ENCODE peak calls at places on chromosomes 2 and 18, in five cellular contexts. One of them, this sample, is unnamed.

GRCh38 chr2:100234141-100234540 is 88.2 kb downstream of the LONRF2 start:
- DNase-seq in heart right ventricle: no peak
- DNase-seq in fibroblast of pulmonary artery: peak
- DNase-seq in PC-9: no peak
- DNase-seq in adrenal gland: no peak
- DNase-seq in this sample: no peak

GRCh38 chr2:37983719-37984118 is 58.6 kb downstream of the RMDN2 start:
- DNase-seq in fibroblast of pulmonary artery: no peak
- DNase-seq in heart right ventricle: no peak
- DNase-seq in adrenal gland: no peak
- DNase-seq in PC-9: no peak
- DNase-seq in this sample: no peak

GRCh38 chr2:145623136-145623535 is 1103.2 kb upstream of the ZEB2 start:
- DNase-seq in PC-9: peak
- DNase-seq in fibroblast of pulmonary artery: peak
- DNase-seq in adrenal gland: no peak
- DNase-seq in heart right ventricle: no peak
- DNase-seq in this sample: no peak

GRCh38 chr2:236646871-236647270 is 77.2 kb downstream of the ACKR3 start:
- DNase-seq in PC-9: no peak
- DNase-seq in fibroblast of pulmonary artery: no peak
- DNase-seq in heart right ventricle: no peak
- DNase-seq in adrenal gland: no peak
- DNase-seq in this sample: no peak

GRCh38 chr18:9643549-9643948 is 29.2 kb upstream of the PPP4R1 start:
- DNase-seq in fibroblast of pulmonary artery: peak
- DNase-seq in adrenal gland: no peak
- DNase-seq in PC-9: peak
- DNase-seq in heart right ventricle: no peak
- DNase-seq in this sample: peak

GRCh38 chr2:150647943-150648342 is 160.5 kb upstream of the RND3 start:
- DNase-seq in heart right ventricle: no peak
- DNase-seq in adrenal gland: no peak
- DNase-seq in fibroblast of pulmonary artery: no peak
- DNase-seq in PC-9: no peak
- DNase-seq in this sample: no peak

GRCh38 chr2:88669371-88670214 is 21.9 kb upstream of the RPIA start:
- DNase-seq in fibroblast of pulmonary artery: peak
- DNase-seq in PC-9: peak
- DNase-seq in adrenal gland: peak
- DNase-seq in heart right ventricle: no peak
- DNase-seq in this sample: no peak

GRCh38 chr2:118667366-118667765 is 180.1 kb downstream of the EN1 start:
- DNase-seq in fibroblast of pulmonary artery: no peak
- DNase-seq in heart right ventricle: no peak
- DNase-seq in adrenal gland: no peak
- DNase-seq in PC-9: no peak
- DNase-seq in this sample: no peak

GRCh38 chr2:97673187-97673914 is 3.8 kb downstream of the C2orf92 start:
- DNase-seq in fibroblast of pulmonary artery: no peak
- DNase-seq in PC-9: no peak
- DNase-seq in adrenal gland: no peak
- DNase-seq in heart right ventricle: no peak
- DNase-seq in this sample: no peak

GRCh38 chr18:76491436-76491800 is 3.6 kb downstream of the ZNF516 start:
- DNase-seq in heart right ventricle: peak
- DNase-seq in PC-9: peak
- DNase-seq in fibroblast of pulmonary artery: peak
- DNase-seq in adrenal gland: peak
- DNase-seq in this sample: no peak

GRCh38 chr2:218890369-218890768 is 9.7 kb downstream of the WNT10A start:
- DNase-seq in fibroblast of pulmonary artery: no peak
- DNase-seq in PC-9: no peak
- DNase-seq in adrenal gland: no peak
- DNase-seq in heart right ventricle: no peak
- DNase-seq in this sample: no peak

GRCh38 chr2:218893349-218894167 is 12.9 kb downstream of the WNT10A start:
- DNase-seq in PC-9: no peak
- DNase-seq in fibroblast of pulmonary artery: no peak
- DNase-seq in adrenal gland: no peak
- DNase-seq in heart right ventricle: no peak
- DNase-seq in this sample: no peak

GRCh38 chr2:218891275-218892135 is 10.9 kb downstream of the WNT10A start:
- DNase-seq in PC-9: no peak
- DNase-seq in fibroblast of pulmonary artery: no peak
- DNase-seq in heart right ventricle: no peak
- DNase-seq in adrenal gland: no peak
- DNase-seq in this sample: no peak

GRCh38 chr2:218894168-218895157 is 13.8 kb downstream of the WNT10A start:
- DNase-seq in fibroblast of pulmonary artery: no peak
- DNase-seq in heart right ventricle: no peak
- DNase-seq in PC-9: peak
- DNase-seq in adrenal gland: no peak
- DNase-seq in this sample: no peak

DNA sequence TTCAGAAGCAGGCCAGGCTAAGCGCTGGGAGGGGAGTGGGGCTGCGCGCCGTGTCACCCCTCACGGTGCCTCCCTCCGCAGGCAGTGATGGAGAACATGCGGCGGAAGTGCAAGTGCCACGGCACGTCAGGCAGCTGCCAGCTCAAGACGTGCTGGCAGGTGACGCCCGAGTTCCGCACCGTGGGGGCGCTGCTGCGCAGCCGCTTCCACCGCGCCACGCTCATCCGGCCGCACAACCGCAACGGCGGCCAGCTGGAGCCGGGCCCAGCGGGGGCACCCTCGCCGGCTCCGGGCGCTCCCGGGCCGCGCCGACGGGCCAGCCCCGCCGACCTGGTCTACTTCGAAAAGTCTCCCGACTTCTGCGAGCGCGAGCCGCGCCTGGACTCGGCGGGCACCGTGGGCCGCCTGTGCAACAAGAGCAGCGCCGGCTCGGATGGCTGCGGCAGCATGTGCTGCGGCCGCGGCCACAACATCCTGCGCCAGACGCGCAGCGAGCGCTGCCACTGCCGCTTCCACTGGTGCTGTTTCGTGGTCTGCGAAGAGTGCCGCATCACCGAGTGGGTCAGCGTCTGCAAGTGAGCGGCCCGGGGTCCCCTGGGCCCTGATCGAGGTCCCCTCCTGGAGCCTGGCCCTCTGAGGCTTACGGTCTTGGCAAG is 12.2 kb downstream of the WNT10A start:
- DNase-seq in PC-9: no peak
- DNase-seq in heart right ventricle: peak
- DNase-seq in adrenal gland: peak
- DNase-seq in fibroblast of pulmonary artery: peak
- DNase-seq in this sample: peak
- H3K4me3 ChIP-seq in PC-9: peak
- H3K4me3 ChIP-seq in heart right ventricle: peak
- H3K4me3 ChIP-seq in adrenal gland: peak
- H3K4me3 ChIP-seq in fibroblast of pulmonary artery: no peak
- H3K4me3 ChIP-seq in this sample: peak

GRCh38 chr2:47236503-47237215 is 81.6 kb upstream of the STPG4 start:
- DNase-seq in fibroblast of pulmonary artery: no peak
- DNase-seq in heart right ventricle: no peak
- DNase-seq in adrenal gland: no peak
- DNase-seq in PC-9: no peak
- DNase-seq in this sample: no peak

GRCh38 chr2:47241715-47242114 is 86.6 kb upstream of the STPG4 start:
- DNase-seq in adrenal gland: no peak
- DNase-seq in heart right ventricle: no peak
- DNase-seq in PC-9: no peak
- DNase-seq in fibroblast of pulmonary artery: no peak
- DNase-seq in this sample: no peak

GRCh38 chr2:47239119-47239969 is 84.2 kb upstream of the STPG4 start:
- DNase-seq in fibroblast of pulmonary artery: no peak
- DNase-seq in adrenal gland: no peak
- DNase-seq in PC-9: no peak
- DNase-seq in heart right ventricle: no peak
- DNase-seq in this sample: no peak

GRCh38 chr2:47235127-47235526 is 80.0 kb upstream of the STPG4 start:
- DNase-seq in PC-9: no peak
- DNase-seq in heart right ventricle: no peak
- DNase-seq in fibroblast of pulmonary artery: no peak
- DNase-seq in adrenal gland: no peak
- DNase-seq in this sample: no peak

DNA sequence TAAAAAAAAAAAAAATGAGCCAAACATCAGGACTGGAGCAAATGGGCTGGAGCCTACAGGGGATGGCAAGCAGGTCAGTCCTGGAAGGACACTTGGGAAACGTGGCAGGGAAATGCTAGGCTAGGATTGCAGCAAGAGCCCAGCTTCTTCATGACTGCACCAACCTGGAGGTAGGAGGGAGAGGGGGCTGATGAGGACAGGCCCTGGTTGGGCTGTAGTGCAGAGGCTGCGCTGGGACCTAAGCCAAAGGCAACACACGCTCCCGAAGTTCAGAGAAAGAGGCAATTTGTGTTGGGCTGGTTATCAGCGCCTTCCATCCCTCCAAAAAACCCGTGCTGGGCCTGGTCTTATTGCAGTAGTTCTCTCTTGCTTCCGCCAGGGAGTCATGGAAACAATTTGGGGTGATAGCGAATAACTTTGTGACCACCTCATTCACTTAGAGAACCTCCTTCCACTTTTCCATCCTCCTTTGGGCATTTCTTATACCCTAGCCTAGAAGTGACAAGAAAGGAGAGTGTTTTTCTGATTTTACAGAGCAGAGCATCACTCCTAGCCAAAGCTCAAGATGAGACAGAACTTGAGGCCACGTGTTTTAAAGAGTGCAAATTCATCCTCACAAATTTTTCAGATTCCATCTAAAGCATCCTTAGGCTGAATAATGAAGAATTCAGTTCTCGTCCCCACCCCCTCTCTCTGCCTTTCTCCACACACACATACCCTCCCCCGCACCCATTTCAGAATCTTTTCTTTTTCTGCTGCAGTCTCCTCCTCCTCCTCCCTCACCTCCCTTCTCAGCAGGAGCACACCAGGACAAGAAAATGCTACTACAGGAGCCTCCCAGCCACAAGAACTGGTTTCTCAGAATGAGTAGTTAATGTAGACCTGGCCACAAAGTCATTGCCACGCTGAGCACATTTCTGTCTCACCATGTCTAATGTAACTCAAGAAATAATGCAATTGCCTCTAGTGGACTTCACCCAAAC is 82.6 kb upstream of the STPG4 start:
- DNase-seq in heart right ventricle: peak
- DNase-seq in adrenal gland: peak
- DNase-seq in PC-9: peak
- DNase-seq in fibroblast of pulmonary artery: peak
- DNase-seq in this sample: no peak
- TF ChIP-seq CTCF in heart right ventricle: no peak
- TF ChIP-seq CTCF in adrenal gland: no peak
- TF ChIP-seq CTCF in PC-9: no peak
- TF ChIP-seq CTCF in fibroblast of pulmonary artery: peak
- TF ChIP-seq CTCF in this sample: no peak

GRCh38 chr2:224976629-224977525 is 65.4 kb downstream of the DOCK10 start:
- DNase-seq in heart right ventricle: no peak
- DNase-seq in PC-9: no peak
- DNase-seq in adrenal gland: no peak
- DNase-seq in fibroblast of pulmonary artery: no peak
- DNase-seq in this sample: no peak
- H3K4me3 ChIP-seq in heart right ventricle: no peak
- H3K4me3 ChIP-seq in PC-9: no peak
- H3K4me3 ChIP-seq in adrenal gland: no peak
- H3K4me3 ChIP-seq in fibroblast of pulmonary artery: no peak
- H3K4me3 ChIP-seq in this sample: no peak

GRCh38 chr18:35777042-35777441 is 195.4 kb upstream of the RMP24 start:
- DNase-seq in fibroblast of pulmonary artery: no peak
- DNase-seq in PC-9: no peak
- DNase-seq in heart right ventricle: no peak
- DNase-seq in adrenal gland: no peak
- DNase-seq in this sample: no peak
- TF ChIP-seq CTCF in fibroblast of pulmonary artery: no peak
- TF ChIP-seq CTCF in PC-9: peak
- TF ChIP-seq CTCF in heart right ventricle: no peak
- TF ChIP-seq CTCF in adrenal gland: no peak
- TF ChIP-seq CTCF in this sample: peak

GRCh38 chr18:1998121-1998520 is 573.2 kb downstream of the METTL4 start:
- DNase-seq in PC-9: no peak
- DNase-seq in fibroblast of pulmonary artery: no peak
- DNase-seq in heart right ventricle: no peak
- DNase-seq in adrenal gland: no peak
- DNase-seq in this sample: no peak

GRCh38 chr18:1999387-1999786 is 571.9 kb downstream of the METTL4 start:
- DNase-seq in adrenal gland: no peak
- DNase-seq in heart right ventricle: no peak
- DNase-seq in fibroblast of pulmonary artery: no peak
- DNase-seq in PC-9: no peak
- DNase-seq in this sample: no peak

DNA sequence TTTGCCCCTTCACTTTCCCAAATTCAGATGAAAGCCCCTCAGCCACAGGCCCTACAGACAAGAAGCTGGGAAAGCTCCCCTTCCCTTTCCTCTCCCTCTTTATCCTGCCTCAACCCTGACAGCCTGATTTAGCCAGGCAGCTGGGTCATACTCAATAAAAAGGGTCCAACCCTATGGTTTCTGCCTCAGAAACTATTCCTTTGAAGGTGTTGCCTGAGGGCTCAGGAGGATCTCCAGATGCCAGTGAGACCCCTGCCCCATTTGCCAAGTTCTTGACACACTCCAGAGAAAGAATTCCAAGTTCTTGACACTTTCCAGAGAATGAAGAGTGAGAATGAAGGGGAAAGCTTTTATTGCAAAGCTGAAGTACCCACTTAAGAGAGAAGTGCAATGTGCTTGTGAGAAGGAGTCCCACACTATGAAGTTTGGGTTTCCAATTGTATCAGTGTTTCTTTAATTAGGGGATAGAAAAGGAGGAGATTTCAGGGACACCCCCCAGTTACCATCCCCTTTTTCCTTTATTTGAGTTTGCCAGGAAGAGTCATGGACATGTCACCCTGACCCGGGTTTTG is 576.2 kb downstream of the METTL4 start:
- DNase-seq in heart right ventricle: no peak
- DNase-seq in adrenal gland: no peak
- DNase-seq in PC-9: no peak
- DNase-seq in fibroblast of pulmonary artery: no peak
- DNase-seq in this sample: no peak
- H3K4me3 ChIP-seq in heart right ventricle: no peak
- H3K4me3 ChIP-seq in adrenal gland: no peak
- H3K4me3 ChIP-seq in PC-9: no peak
- H3K4me3 ChIP-seq in fibroblast of pulmonary artery: no peak
- H3K4me3 ChIP-seq in this sample: no peak

GRCh38 chr18:35131387-35132283 is 90.4 kb downstream of the MAPRE2 start:
- DNase-seq in adrenal gland: no peak
- DNase-seq in PC-9: no peak
- DNase-seq in heart right ventricle: no peak
- DNase-seq in fibroblast of pulmonary artery: no peak
- DNase-seq in this sample: no peak

GRCh38 chr18:35123811-35124210 is 82.6 kb downstream of the MAPRE2 start:
- DNase-seq in adrenal gland: no peak
- DNase-seq in PC-9: no peak
- DNase-seq in heart right ventricle: no peak
- DNase-seq in fibroblast of pulmonary artery: no peak
- DNase-seq in this sample: no peak

GRCh38 chr18:35128675-35129074 is 87.5 kb downstream of the MAPRE2 start:
- DNase-seq in adrenal gland: no peak
- DNase-seq in PC-9: no peak
- DNase-seq in heart right ventricle: no peak
- DNase-seq in fibroblast of pulmonary artery: no peak
- DNase-seq in this sample: no peak

GRCh38 chr18:35130236-35130635 is 89.0 kb downstream of the MAPRE2 start:
- DNase-seq in heart right ventricle: no peak
- DNase-seq in PC-9: no peak
- DNase-seq in fibroblast of pulmonary artery: no peak
- DNase-seq in adrenal gland: no peak
- DNase-seq in this sample: no peak

GRCh38 chr18:35127201-35127600 is 86.0 kb downstream of the MAPRE2 start:
- DNase-seq in adrenal gland: no peak
- DNase-seq in fibroblast of pulmonary artery: peak
- DNase-seq in heart right ventricle: no peak
- DNase-seq in PC-9: no peak
- DNase-seq in this sample: no peak
- TF ChIP-seq CTCF in adrenal gland: no peak
- TF ChIP-seq CTCF in fibroblast of pulmonary artery: peak
- TF ChIP-seq CTCF in heart right ventricle: no peak
- TF ChIP-seq CTCF in PC-9: peak
- TF ChIP-seq CTCF in this sample: no peak

This sample was measured in LNCaP clone FGC.